ENCODE peak calls at places on chromosomes 13 and 19, in four cellular contexts. S is fibroblast of lung, J is cardiac fibroblast, V is H9. Z is an unnamed sample.
A peak's percentile ranks its signal among the peaks of the same experiment; 100 is the strongest.

GRCh38 chr13:98297043-98297442 is 120.0 kb upstream of the RNF113B start:
- DNase-seq in S (no peak), V (no peak), J (no peak), Z (no peak)

GRCh38 chr19:33468361-33469170 is 53.0 kb downstream of the PEPD start:
- DNase-seq in J (no peak), V (peak; percentile 14), S (peak; percentile 17), Z (peak; percentile 45)

GRCh38 chr19:4376991-4377781 is 23.2 kb downstream of the SH3GL1 start:
- DNase-seq in V (no peak), S (no peak), J (no peak), Z (no peak)

GRCh38 chr19:682678-683320 is 6.6 kb downstream of the FSTL3 start:
- DNase-seq in S (no peak), V (no peak), J (no peak), Z (no peak)

GRCh38 chr13:105838231-105838630 is 697.2 kb downstream of the EFNB2 start:
- DNase-seq in V (no peak), S (no peak), J (no peak), Z (no peak)

GRCh38 chr19:35266904-35267817 is 1.6 kb upstream of the USF2 start:
- DNase-seq in V (peak; percentile 51), S (peak; percentile 33), J (no peak), Z (peak; percentile 57)

GRCh38 chr13:114037674-114038073 is 63.8 kb upstream of the C13orf46 start:
- DNase-seq in J (no peak), S (no peak), V (no peak), Z (no peak)

GRCh38 chr19:406121-406711 is 2.7 kb downstream of the C2CD4C start:
- DNase-seq in J (no peak), S (no peak), V (peak; percentile 27), Z (peak; percentile 48)

GRCh38 chr19:18895038-18895827 is 725 bp downstream of the CERS1 start:
- DNase-seq in S (peak; percentile 31), V (peak; percentile 82), J (peak; percentile 35), Z (peak; percentile 78)

GRCh38 chr19:37987356-37988332 is 80.6 kb downstream of the SIPA1L3 start:
- DNase-seq in V (peak; percentile 66), J (no peak), S (no peak), Z (peak; percentile 37)

GRCh38 chr13:95512957-95513356 is 39.6 kb upstream of the CLDN10 start:
- DNase-seq in J (no peak), V (no peak), S (no peak), Z (no peak)

GRCh38 chr19:8302734-8303133 is 5.4 kb downstream of the CD320 start:
- DNase-seq in J (no peak), V (no peak), S (no peak), Z (no peak)

GRCh38 chr13:33299626-33300025 is 14.1 kb upstream of the STARD13 start:
- DNase-seq in J (no peak), V (no peak), S (no peak), Z (no peak)

GRCh38 chr13:98405107-98405571 is 171.8 kb downstream of the STK24 start:
- DNase-seq in J (no peak), V (peak; percentile 65), S (peak; percentile 29), Z (peak; percentile 38)

GRCh38 chr13:100510208-100510997 is 78.2 kb downstream of the GGACT start:
- DNase-seq in J (no peak), V (peak; percentile 82), S (no peak), Z (no peak)

GRCh38 chr19:39362682-39363657 is 20.7 kb downstream of the SAMD4B start:
- DNase-seq in V (no peak), J (peak; percentile 70), S (peak; percentile 77), Z (no peak)

GRCh38 chr19:1384085-1384462 is 367 bp downstream of the NDUFS7 start:
- DNase-seq in J (no peak), V (peak; percentile 32), S (no peak), Z (no peak)

GRCh38 chr19:1904385-1905070 is 671 bp upstream of the ADAT3 start:
- DNase-seq in V (peak; percentile 79), S (no peak), J (no peak), Z (peak; percentile 35)

GRCh38 chr19:13964776-13965175 is 12.5 kb downstream of the DCAF15 start:
- DNase-seq in J (no peak), V (no peak), S (peak; percentile 63), Z (no peak)

GRCh38 chr13:23909606-23910005 is 12.3 kb upstream of the C1QTNF9B start:
- DNase-seq in S (no peak), V (no peak), J (no peak), Z (no peak)
- TF ChIP-seq CTCF in S (no peak), V (no peak), J (no peak), Z (no peak)

DNA sequence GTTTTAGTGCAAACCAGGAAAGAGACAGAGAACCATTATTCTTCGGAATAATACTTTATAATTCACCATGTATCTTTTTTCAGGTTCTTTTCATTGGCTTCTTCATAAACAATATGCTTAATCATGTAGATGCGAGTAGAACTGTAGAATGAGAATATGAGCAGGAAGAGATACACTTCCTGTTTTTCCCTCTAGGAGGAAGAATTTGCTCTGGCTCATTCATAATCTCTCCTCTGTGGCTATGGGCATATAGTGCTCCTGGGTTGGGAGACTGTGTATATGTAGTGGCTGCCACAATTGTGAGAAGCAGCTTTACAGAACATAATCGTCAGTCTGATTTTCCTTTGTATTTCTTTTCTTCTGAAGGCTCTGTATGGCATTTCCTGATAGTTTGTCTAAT is 2.8 kb upstream of the DCLK1 start:
- DNase-seq in J (no peak), S (no peak), V (no peak), Z (no peak)
- TF ChIP-seq CTCF in J (peak; percentile 21), S (peak; percentile 18), V (no peak), Z (no peak)

DNA sequence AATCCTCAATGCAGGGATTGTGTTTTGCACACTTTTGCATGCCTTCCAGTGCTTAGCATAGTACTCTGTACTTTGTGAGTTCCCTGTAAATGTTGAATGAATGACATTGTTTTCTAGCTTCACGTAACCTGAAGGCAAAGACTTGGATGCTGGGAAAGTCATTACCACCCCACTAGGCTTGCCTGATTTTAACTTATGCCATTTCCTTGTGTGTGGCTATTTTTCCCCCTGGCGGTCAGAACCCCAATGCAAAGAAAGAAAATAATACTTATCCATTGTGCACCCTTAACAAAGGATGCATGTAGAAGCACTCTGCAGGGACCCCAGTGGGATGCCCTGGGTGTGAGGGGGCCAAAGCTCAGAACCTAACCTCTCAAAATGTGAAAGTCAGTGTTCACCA is 1.2 kb upstream of the ENOX1 start:
- DNase-seq in J (peak; percentile 84), V (no peak), S (peak; percentile 68), Z (no peak)
- TF ChIP-seq CTCF in J (peak; percentile 66), V (peak; percentile 36), S (peak; percentile 53), Z (no peak)

DNA sequence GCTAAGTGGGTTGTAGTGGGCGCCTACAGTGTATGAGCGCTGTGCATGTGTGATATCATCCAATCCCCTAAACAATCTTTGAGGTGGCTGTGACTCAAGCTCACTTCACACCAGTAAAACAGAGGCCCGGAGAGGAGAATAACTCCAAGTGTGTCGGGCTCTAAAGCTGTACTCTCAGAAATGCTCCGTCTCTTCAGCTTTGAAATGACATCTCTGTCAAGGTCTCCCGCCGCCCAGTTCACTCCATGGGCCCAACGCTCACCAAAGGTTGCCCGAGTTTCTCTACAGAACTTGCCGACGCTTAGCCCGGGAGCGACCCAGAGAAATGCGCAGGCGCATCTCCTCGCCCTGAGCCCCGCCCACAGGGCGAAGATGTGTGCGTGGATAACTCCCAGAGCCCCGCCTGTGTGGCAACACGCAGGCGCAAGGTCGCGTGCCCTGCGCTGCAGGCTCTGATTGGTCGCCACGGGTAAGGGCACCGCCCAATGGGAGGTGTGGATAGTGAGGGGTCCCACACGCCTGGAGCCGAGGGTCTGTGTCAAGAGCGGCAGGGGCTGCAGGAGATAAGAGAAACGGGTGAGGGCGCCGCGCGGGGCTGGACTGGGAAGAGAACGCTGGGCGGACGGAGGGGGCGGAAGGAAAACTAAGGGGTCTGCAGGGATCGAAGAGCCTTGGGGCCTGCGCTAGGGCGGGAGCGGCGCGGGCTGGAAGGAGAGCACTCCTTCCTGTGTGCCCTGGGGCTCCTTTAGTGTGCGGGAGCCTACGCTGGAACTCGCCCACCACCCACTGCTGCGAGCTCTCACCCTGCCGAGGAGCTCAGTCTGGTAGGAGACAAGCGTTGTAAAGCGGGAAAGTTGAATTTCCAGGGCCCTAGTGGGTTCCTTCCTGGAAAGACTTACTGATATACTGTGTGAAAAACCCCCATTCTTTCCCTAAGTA is at the start of gene ZNF526:
- DNase-seq in V (peak; percentile 99), J (peak; percentile 97), S (peak; percentile 97), Z (peak; percentile 98)
- TF ChIP-seq CTCF in V (peak; percentile 12), J (no peak), S (no peak), Z (no peak)

GRCh38 chr13:23710366-23710765 is 140.2 kb downstream of the TNFRSF19 start:
- DNase-seq in S (no peak), V (no peak), J (no peak), Z (no peak)

GRCh38 chr13:23705578-23705977 is 135.4 kb downstream of the TNFRSF19 start:
- DNase-seq in J (no peak), V (no peak), S (peak; percentile 79), Z (no peak)

GRCh38 chr13:23711355-23711754 is 141.1 kb downstream of the TNFRSF19 start:
- DNase-seq in S (no peak), V (no peak), J (no peak), Z (no peak)

GRCh38 chr13:23707674-23708073 is 137.5 kb downstream of the TNFRSF19 start:
- DNase-seq in J (peak; percentile 70), S (peak; percentile 52), V (no peak), Z (no peak)

DNA sequence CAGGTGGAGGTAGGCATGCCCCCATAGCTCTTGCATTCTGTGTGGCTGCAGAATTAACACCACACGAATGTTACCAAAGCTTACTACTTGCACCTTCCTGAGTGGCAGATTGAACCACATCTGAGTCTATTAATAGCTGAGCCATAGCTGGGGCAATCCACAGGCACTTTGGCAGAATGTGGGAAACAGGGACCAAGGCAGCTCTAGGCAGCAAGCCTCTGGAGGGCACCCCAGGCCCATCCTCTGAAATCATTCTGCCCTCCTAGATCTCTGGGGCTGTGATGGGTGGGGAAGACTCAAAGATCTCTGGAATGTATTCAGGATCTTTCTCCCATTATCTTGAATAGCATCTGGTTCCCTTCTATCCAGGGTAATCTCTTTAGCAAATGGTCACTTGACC is 139.3 kb downstream of the TNFRSF19 start:
- DNase-seq in V (no peak), S (no peak), J (peak; percentile 32), Z (no peak)
- TF ChIP-seq CTCF in V (no peak), S (no peak), J (peak; percentile 31), Z (no peak)

GRCh38 chr13:47588676-47589075 is 412.4 kb downstream of the SUCLA2 start:
- DNase-seq in V (no peak), S (no peak), J (no peak), Z (no peak)
- TF ChIP-seq CTCF in V (peak; percentile 59), S (no peak), J (peak; percentile 5), Z (peak; percentile 5)

Z was measured in nephron progenitor cell.